ENCODE peak calls at places on chromosomes 6 and 20, in eight cellular contexts. I is T47D, A is renal cortical epithelial cell, S is tibial nerve, N is T follicular helper cell, L is NCI-H82, M is amygdala, R is memory B cell. Z is an unnamed sample.

GRCh38 chr6:108164815-108165706 is 761 bp upstream of the NR2E1 start:
- DNase-seq in A (no peak), S (no peak), L (peak), I (no peak), M (peak), N (no peak), R (no peak), Z (no peak)

GRCh38 chr20:11120451-11120850 is 446.7 kb upstream of the JAG1 start:
- DNase-seq in R (no peak), N (no peak), L (no peak), M (no peak), S (no peak), I (no peak), A (no peak), Z (peak)

GRCh38 chr6:8029243-8029870 is 34.8 kb downstream of the BLOC1S5 start:
- DNase-seq in I (no peak), S (no peak), M (no peak), R (no peak), A (no peak), L (peak), N (no peak), Z (no peak)

GRCh38 chr6:157585274-157586087 is 204.5 kb downstream of the ZDHHC14 start:
- DNase-seq in N (no peak), S (no peak), I (no peak), L (no peak), A (no peak), M (no peak), R (no peak), Z (no peak)

GRCh38 chr20:34877002-34877264 is 521 bp downstream of the ACSS2 start:
- DNase-seq in N (no peak), L (no peak), R (no peak), I (no peak), S (no peak), M (no peak), A (no peak), Z (no peak)

GRCh38 chr6:34205916-34206315 is 30.8 kb upstream of the HMGA1 start:
- DNase-seq in I (no peak), S (no peak), M (no peak), R (no peak), N (no peak), A (no peak), L (no peak), Z (no peak)

GRCh38 chr6:12208190-12208589 is 82.0 kb upstream of the EDN1 start:
- DNase-seq in A (peak), L (no peak), M (no peak), I (no peak), S (peak), N (no peak), R (no peak), Z (no peak)

GRCh38 chr6:43386492-43386891 is 17.0 kb upstream of the ZNF318 start:
- DNase-seq in L (peak), N (no peak), I (peak), R (no peak), A (peak), M (no peak), S (no peak), Z (no peak)

GRCh38 chr20:32072168-32072721 is 20.2 kb downstream of the HCK start:
- DNase-seq in R (no peak), S (no peak), A (no peak), M (no peak), N (no peak), L (peak), I (no peak), Z (no peak)

GRCh38 chr20:59571591-59572314 is 32.6 kb upstream of the PHACTR3 start:
- DNase-seq in S (peak), R (peak), L (peak), A (peak), N (peak), M (peak), I (peak), Z (peak)

GRCh38 chr20:20814685-20815084 is 102.2 kb upstream of the RALGAPA2 start:
- DNase-seq in R (no peak), L (no peak), I (no peak), N (no peak), S (no peak), M (no peak), A (peak), Z (no peak)

GRCh38 chr6:6546318-6547110 is 42.0 kb upstream of the LY86 start:
- DNase-seq in S (peak), M (peak), L (peak), R (peak), I (peak), A (no peak), N (no peak), Z (no peak)

GRCh38 chr20:60009318-60009717 is 51.1 kb downstream of the CDH26 start:
- DNase-seq in R (no peak), S (no peak), I (no peak), N (no peak), A (no peak), L (peak), M (no peak), Z (no peak)

GRCh38 chr6:56759521-56759920 is 116.8 kb upstream of the DST start:
- DNase-seq in S (no peak), M (no peak), I (no peak), R (no peak), L (peak), N (no peak), A (no peak), Z (no peak)

GRCh38 chr6:37473364-37474095 is 26.2 kb downstream of the CCDC167 start:
- DNase-seq in I (no peak), S (no peak), L (no peak), R (no peak), M (no peak), N (no peak), A (peak), Z (no peak)

GRCh38 chr6:26295691-26296555 is 69.1 kb upstream of the BTN3A2 start:
- DNase-seq in I (no peak), A (peak), S (no peak), N (no peak), R (no peak), L (no peak), M (no peak), Z (no peak)

GRCh38 chr20:768426-768978 is at the start of gene SLC52A3:
- DNase-seq in R (no peak), A (peak), N (no peak), I (peak), M (no peak), S (no peak), L (peak), Z (no peak)

GRCh38 chr20:50304501-50304856 is 113.8 kb downstream of the CEBPB start:
- DNase-seq in L (no peak), S (peak), M (no peak), I (no peak), N (no peak), A (no peak), R (no peak), Z (no peak)

GRCh38 chr6:80503660-80504059 is 397.2 kb downstream of the BCKDHB start:
- DNase-seq in A (no peak), M (no peak), I (no peak), N (no peak), S (no peak), R (no peak), L (no peak), Z (no peak)

GRCh38 chr6:169723200-169723909 is 945 bp downstream of the PHF10 start:
- DNase-seq in N (peak), R (peak), M (peak), I (peak), L (peak), A (peak), S (peak), Z (no peak)

GRCh38 chr20:50777373-50777772 is 17.5 kb upstream of the BCAS4 start:
- DNase-seq in R (no peak), I (no peak), S (no peak), N (no peak), A (no peak), M (no peak), L (no peak), Z (no peak)

GRCh38 chr6:158619922-158620801 is 24.4 kb downstream of the DYNLT1 start:
- DNase-seq in N (no peak), L (no peak), I (no peak), R (no peak), S (no peak), M (no peak), A (no peak), Z (no peak)

GRCh38 chr20:49384437-49385434 is 97.7 kb downstream of the KCNB1 start:
- DNase-seq in S (peak), R (no peak), M (peak), I (no peak), A (peak), N (peak), L (peak), Z (no peak)

GRCh38 chr6:25882066-25882496 is 8.0 kb upstream of the SLC17A3 start:
- DNase-seq in I (no peak), M (no peak), N (peak), L (no peak), R (peak), A (no peak), S (no peak), Z (no peak)

GRCh38 chr6:1496836-1497592 is 107.6 kb downstream of the FOXF2 start:
- DNase-seq in R (no peak), S (no peak), M (peak), N (no peak), L (peak), I (no peak), A (no peak), Z (no peak)

GRCh38 chr6:165889636-165890403 is 226.8 kb upstream of the PDE10A start:
- DNase-seq in M (no peak), R (no peak), L (peak), N (no peak), I (peak), S (no peak), A (peak), Z (peak)

GRCh38 chr6:54244430-54244829 is 63.8 kb upstream of the TINAG start:
- DNase-seq in S (no peak), L (peak), A (peak), N (no peak), R (no peak), M (no peak), I (peak), Z (no peak)